ENCODE peak calls at places on chromosomes 7 and 10, in nine cellular contexts. O, L, R, C, D, A, N, P and G are unnamed samples.

GRCh38 chr10:132722391-132722790 is 63.6 kb downstream of the NKX6-2 start:
- DNase-seq in L (no peak), D (no peak), O (no peak), N (no peak), P (no peak), R (no peak), A (no peak), C (no peak), G (no peak)

GRCh38 chr7:11557627-11558026 is 274.4 kb downstream of the THSD7A start:
- DNase-seq in L (no peak), N (peak; percentile 13), O (peak; percentile 17), P (peak; percentile 47), C (no peak), D (no peak), R (no peak), A (no peak), G (no peak)

GRCh38 chr7:90816511-90817142 is 220.5 kb downstream of the CDK14 start:
- DNase-seq in L (peak; percentile 98), N (no peak), D (peak; percentile 85), C (no peak), A (no peak), O (peak; percentile 100), P (peak; percentile 92), R (no peak), G (peak; percentile 98)

GRCh38 chr10:96360331-96360730 is 1.5 kb upstream of the OPALIN start:
- DNase-seq in P (no peak), C (no peak), O (no peak), R (no peak), N (no peak), A (no peak), D (no peak), L (no peak), G (no peak)

GRCh38 chr7:120856621-120857352 is 1.2 kb downstream of the TSPAN12 start:
- DNase-seq in O (peak; percentile 9), D (peak; percentile 73), P (peak; percentile 11), R (peak; percentile 38), A (no peak), C (no peak), N (peak; percentile 24), L (no peak), G (no peak)

GRCh38 chr10:91758303-91759146 is 39.7 kb upstream of the TNKS2 start:
- DNase-seq in A (no peak), D (peak; percentile 11), R (no peak), O (peak; percentile 63), L (peak; percentile 81), N (no peak), P (peak; percentile 82), C (no peak), G (no peak)

GRCh38 chr10:48652344-48652743 is 32.3 kb upstream of the WDFY4 start:
- DNase-seq in D (no peak), L (no peak), C (no peak), A (no peak), R (no peak), N (no peak), O (no peak), P (no peak), G (no peak)

GRCh38 chr10:24713086-24713485 is 10.6 kb downstream of the ARHGAP21 start:
- DNase-seq in P (no peak), R (no peak), A (no peak), O (no peak), L (no peak), C (no peak), D (no peak), N (no peak), G (no peak)

GRCh38 chr10:101902032-101902799 is 58.6 kb upstream of the KCNIP2 start:
- DNase-seq in L (no peak), P (no peak), D (peak; percentile 77), A (no peak), N (no peak), O (no peak), R (no peak), C (no peak), G (no peak)

GRCh38 chr10:101897633-101898032 is 54.0 kb upstream of the KCNIP2 start:
- DNase-seq in A (no peak), D (no peak), C (no peak), P (peak; percentile 20), N (peak; percentile 50), R (peak; percentile 37), O (peak; percentile 70), L (peak; percentile 43), G (no peak)

GRCh38 chr10:101905241-101905640 is 61.6 kb upstream of the KCNIP2 start:
- DNase-seq in C (no peak), L (no peak), R (no peak), P (no peak), N (no peak), D (no peak), A (no peak), O (no peak), G (no peak)

GRCh38 chr10:101903827-101904520 is 60.4 kb upstream of the KCNIP2 start:
- DNase-seq in O (no peak), R (no peak), D (peak; percentile 88), A (no peak), C (no peak), N (no peak), L (no peak), P (no peak), G (no peak)

GRCh38 chr10:101901340-101901739 is 57.7 kb upstream of the KCNIP2 start:
- DNase-seq in L (no peak), D (peak; percentile 77), R (no peak), A (no peak), P (no peak), N (no peak), O (no peak), C (no peak), G (no peak)
- TF ChIP-seq CTCF in L (no peak), D (peak; percentile 55), R (no peak), A (no peak), P (no peak), N (no peak), O (no peak), C (no peak), G (no peak)

GRCh38 chr7:68688416-68689086 is 909.7 kb upstream of the AUTS2 start:
- DNase-seq in O (peak; percentile 44), D (no peak), L (no peak), R (no peak), C (no peak), N (no peak), P (no peak), A (no peak), G (no peak)
- H3K4me3 ChIP-seq in O (no peak overlapping the region), D (no peak overlapping the region), L (no peak overlapping the region), R (no peak overlapping the region), C (no peak overlapping the region), N (no peak overlapping the region), P (no peak overlapping the region), A (no peak overlapping the region), G (no peak overlapping the region)

GRCh38 chr7:33129806-33130153 is 416 bp downstream of the BBS9 start:
- DNase-seq in O (no peak), A (no peak), D (no peak), C (no peak), P (no peak), N (no peak), R (no peak), L (no peak), G (no peak)

GRCh38 chr7:33127085-33127484 is 2.3 kb upstream of the BBS9 start:
- DNase-seq in D (no peak), O (no peak), A (no peak), L (no peak), N (no peak), P (no peak), R (no peak), C (no peak), G (no peak)

GRCh38 chr7:33128631-33128989 is 754 bp upstream of the BBS9 start:
- DNase-seq in A (no peak), D (no peak), N (no peak), P (no peak), C (no peak), R (no peak), L (no peak), O (no peak), G (no peak)

GRCh38 chr7:33130184-33130583 is 820 bp downstream of the BBS9 start:
- DNase-seq in O (no peak), L (no peak), P (peak; percentile 21), N (no peak), C (no peak), R (no peak), D (no peak), A (no peak), G (no peak)

DNA sequence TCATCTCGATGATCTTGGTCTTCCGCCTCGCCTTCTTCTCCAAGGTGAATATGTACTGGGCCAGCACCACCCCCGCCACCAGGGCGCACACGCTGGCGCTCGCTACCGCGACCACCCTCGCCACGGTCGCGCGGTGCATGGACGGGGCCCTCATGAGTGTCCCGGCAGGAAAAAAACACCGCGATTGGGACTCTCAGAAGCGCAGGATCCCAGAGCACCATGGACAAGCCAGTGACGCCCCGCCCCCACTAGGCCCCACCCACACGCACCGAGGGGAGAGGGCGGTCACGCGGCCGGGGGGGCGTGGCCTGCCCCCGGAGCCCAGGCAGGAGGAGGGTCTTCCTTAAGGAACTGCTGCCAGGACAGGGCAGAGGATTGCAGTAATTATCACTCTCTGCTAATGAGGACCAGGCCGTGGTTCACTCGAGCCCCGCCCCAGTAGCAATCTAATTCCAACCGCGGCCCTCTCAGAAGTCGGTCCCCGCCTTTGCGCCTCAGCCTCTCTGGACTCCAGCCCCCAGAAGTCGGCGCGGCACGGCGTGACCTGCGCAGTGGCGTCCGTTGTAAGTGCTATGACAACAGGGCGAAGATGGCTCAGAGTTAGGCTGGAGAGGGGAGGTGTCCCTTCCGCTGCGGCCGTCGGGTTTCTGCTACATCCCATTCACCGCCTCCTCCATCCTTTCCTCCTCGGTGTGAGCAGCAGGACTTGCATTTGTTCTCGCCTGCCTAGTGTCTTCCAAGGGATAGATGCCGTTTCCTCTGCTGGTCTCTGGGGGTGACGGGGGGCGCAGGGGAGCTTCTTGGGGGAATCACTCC is at the start of gene BBS9:
- DNase-seq in P (peak; percentile 95), L (peak; percentile 91), D (peak; percentile 82), R (peak; percentile 95), C (peak; percentile 91), O (peak; percentile 94), A (peak; percentile 92), N (peak; percentile 91), G (peak; percentile 48)
- TF ChIP-seq CTCF in P (no peak), L (peak; percentile 28), D (no peak), R (peak; percentile 16), C (no peak), O (peak; percentile 5), A (no peak), N (no peak), G (no peak)

GRCh38 chr10:68073631-68074403 is 1.3 kb downstream of the HERC4 start:
- DNase-seq in O (no peak), C (no peak), N (no peak), P (peak; percentile 39), A (no peak), D (no peak), L (peak; percentile 34), R (no peak), G (no peak)

GRCh38 chr10:68074404-68074774 is 694 bp downstream of the HERC4 start:
- DNase-seq in D (no peak), R (no peak), C (no peak), P (no peak), L (no peak), O (no peak), A (peak; percentile 18), N (no peak), G (no peak)

GRCh38 chr10:68074775-68075549 is at the start of gene HERC4:
- DNase-seq in N (peak; percentile 95), O (peak; percentile 93), L (peak; percentile 92), D (peak; percentile 64), A (peak; percentile 89), P (peak; percentile 96), R (peak; percentile 97), C (peak; percentile 88), G (peak; percentile 62)

GRCh38 chr10:68077026-68077425 is 1.9 kb upstream of the HERC4 start:
- DNase-seq in L (no peak), R (no peak), A (no peak), P (no peak), O (no peak), N (no peak), C (no peak), D (no peak), G (no peak)

GRCh38 chr10:68075550-68076004 is 494 bp upstream of the HERC4 start:
- DNase-seq in R (no peak), P (no peak), A (no peak), D (no peak), L (no peak), O (no peak), N (no peak), C (no peak), G (no peak)
- H3K4me3 ChIP-seq in R (peak overlapping the region; percentile 96), P (peak overlapping the region; percentile 44), A (no peak overlapping the region), D (peak overlapping the region; percentile 9), L (peak overlapping the region; percentile 36), O (peak overlapping the region; percentile 46), N (no peak overlapping the region), C (peak overlapping the region; percentile 54), G (peak overlapping the region; percentile 43)